ENCODE peak calls at places on chromosomes 2 and 18, in five cellular contexts. One of them, this sample, is unnamed. For H3K27me3 and H3K4me1, the result is how much of the 10 kb centered on the place peaks cover.

GRCh38 chr2:41657231-41657630 is 390.6 kb upstream of the PKDCC start:
- DNase-seq in H1: no peak
- DNase-seq in K562: no peak
- DNase-seq in transverse colon: no peak
- DNase-seq in HepG2: no peak
- DNase-seq in this sample: no peak

GRCh38 chr2:152950125-152950524 is 231.7 kb downstream of the ARL6IP6 start:
- DNase-seq in HepG2: no peak
- DNase-seq in H1: no peak
- DNase-seq in transverse colon: no peak
- DNase-seq in K562: no peak
- DNase-seq in this sample: no peak

GRCh38 chr2:10322481-10322880 is 19.8 kb downstream of the HPCAL1 start:
- DNase-seq in H1: no peak
- DNase-seq in HepG2: no peak
- DNase-seq in transverse colon: no peak
- DNase-seq in K562: no peak
- DNase-seq in this sample: peak

GRCh38 chr18:12435867-12436266 is 28.1 kb downstream of the PRELID3A start:
- DNase-seq in K562: no peak
- DNase-seq in H1: no peak
- DNase-seq in transverse colon: no peak
- DNase-seq in HepG2: no peak
- DNase-seq in this sample: no peak

GRCh38 chr2:10361220-10361588 is 58.5 kb downstream of the HPCAL1 start:
- DNase-seq in HepG2: no peak
- DNase-seq in K562: no peak
- DNase-seq in H1: no peak
- DNase-seq in transverse colon: no peak
- DNase-seq in this sample: no peak

GRCh38 chr2:128605421-128605820 is 286.8 kb upstream of the HS6ST1 start:
- DNase-seq in HepG2: no peak
- DNase-seq in H1: no peak
- DNase-seq in K562: no peak
- DNase-seq in transverse colon: no peak
- DNase-seq in this sample: peak

GRCh38 chr2:59677095-59677609 is 876.3 kb downstream of the BCL11A start:
- DNase-seq in transverse colon: no peak
- DNase-seq in HepG2: no peak
- DNase-seq in K562: no peak
- DNase-seq in H1: no peak
- DNase-seq in this sample: no peak

GRCh38 chr2:33494155-33494779 is 17.8 kb downstream of the RASGRP3 start:
- DNase-seq in H1: no peak
- DNase-seq in transverse colon: no peak
- DNase-seq in K562: no peak
- DNase-seq in HepG2: no peak
- DNase-seq in this sample: no peak

GRCh38 chr2:15687243-15687642 is 95.6 kb downstream of the DDX1 start:
- DNase-seq in K562: no peak
- DNase-seq in transverse colon: no peak
- DNase-seq in HepG2: no peak
- DNase-seq in H1: no peak
- DNase-seq in this sample: no peak

GRCh38 chr2:218882866-218883366 is 2.3 kb downstream of the WNT10A start:
- DNase-seq in K562: no peak
- DNase-seq in H1: no peak
- DNase-seq in HepG2: no peak
- DNase-seq in transverse colon: no peak
- DNase-seq in this sample: no peak
- H3K27me3 ChIP-seq in K562: half or more
- H3K27me3 ChIP-seq in H1: half or more
- H3K27me3 ChIP-seq in HepG2: under half
- H3K27me3 ChIP-seq in transverse colon: half or more
- H3K27me3 ChIP-seq in this sample: half or more

GRCh38 chr2:174611851-174612250 is 14.2 kb upstream of the WIPF1 start:
- DNase-seq in transverse colon: no peak
- DNase-seq in H1: no peak
- DNase-seq in HepG2: no peak
- DNase-seq in K562: no peak
- DNase-seq in this sample: no peak
- H3K4me1 ChIP-seq in transverse colon: under half
- H3K4me1 ChIP-seq in H1: under half
- H3K4me1 ChIP-seq in HepG2: under half
- H3K4me1 ChIP-seq in K562: under half
- H3K4me1 ChIP-seq in this sample: under half

GRCh38 chr2:64731746-64732145 is 78.0 kb upstream of the SERTAD2 start:
- DNase-seq in K562: no peak
- DNase-seq in transverse colon: no peak
- DNase-seq in HepG2: no peak
- DNase-seq in H1: no peak
- DNase-seq in this sample: no peak
- TF ChIP-seq POLR2AphosphoS5 in K562: no peak
- TF ChIP-seq POLR2AphosphoS5 in transverse colon: no peak
- TF ChIP-seq POLR2AphosphoS5 in HepG2: no peak
- TF ChIP-seq POLR2AphosphoS5 in H1: no peak
- TF ChIP-seq POLR2AphosphoS5 in this sample: no peak

GRCh38 chr2:232485333-232485756 is 2.3 kb downstream of the ECEL1 start:
- DNase-seq in H1: no peak
- DNase-seq in transverse colon: no peak
- DNase-seq in HepG2: no peak
- DNase-seq in K562: no peak
- DNase-seq in this sample: peak
- H3K27me3 ChIP-seq in H1: under half
- H3K27me3 ChIP-seq in transverse colon: half or more
- H3K27me3 ChIP-seq in HepG2: under half
- H3K27me3 ChIP-seq in K562: under half
- H3K27me3 ChIP-seq in this sample: under half

DNA sequence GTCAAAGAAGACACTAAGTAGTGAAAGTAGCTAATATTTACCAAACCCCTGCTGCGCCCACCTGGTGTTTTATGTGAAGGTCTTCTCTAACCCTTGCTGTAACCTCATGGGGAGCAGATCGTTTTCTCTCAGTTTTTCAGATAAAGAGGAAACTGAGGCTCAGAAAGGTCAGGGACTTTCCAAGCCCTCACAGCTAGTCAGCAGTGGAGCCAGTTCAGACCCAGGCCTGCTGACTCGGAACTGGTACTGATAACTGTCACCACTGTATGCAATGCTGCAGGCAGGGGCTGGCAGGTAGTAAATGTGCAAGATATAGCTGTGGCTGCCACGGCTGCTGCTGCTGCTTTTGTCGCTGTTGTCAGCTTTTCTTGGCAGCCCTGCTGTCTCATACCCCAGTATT is 69.1 kb downstream of the LRRFIP1 start:
- DNase-seq in K562: no peak
- DNase-seq in H1: no peak
- DNase-seq in HepG2: no peak
- DNase-seq in transverse colon: no peak
- DNase-seq in this sample: no peak
- H3K4me1 ChIP-seq in K562: under half
- H3K4me1 ChIP-seq in H1: under half
- H3K4me1 ChIP-seq in HepG2: half or more
- H3K4me1 ChIP-seq in transverse colon: half or more
- H3K4me1 ChIP-seq in this sample: under half

GRCh38 chr2:36074008-36074407 is 281.6 kb upstream of the CRIM1 start:
- DNase-seq in transverse colon: no peak
- DNase-seq in HepG2: no peak
- DNase-seq in K562: no peak
- DNase-seq in H1: no peak
- DNase-seq in this sample: no peak
- TF ChIP-seq POLR2AphosphoS5 in transverse colon: no peak
- TF ChIP-seq POLR2AphosphoS5 in HepG2: no peak
- TF ChIP-seq POLR2AphosphoS5 in K562: no peak
- TF ChIP-seq POLR2AphosphoS5 in H1: no peak
- TF ChIP-seq POLR2AphosphoS5 in this sample: no peak

GRCh38 chr2:130755234-130756040 is at the start of gene AMER3:
- DNase-seq in K562: no peak
- DNase-seq in HepG2: no peak
- DNase-seq in transverse colon: no peak
- DNase-seq in H1: peak
- DNase-seq in this sample: no peak

GRCh38 chr2:130754811-130755210 is 529 bp upstream of the AMER3 start:
- DNase-seq in transverse colon: no peak
- DNase-seq in HepG2: no peak
- DNase-seq in K562: no peak
- DNase-seq in H1: no peak
- DNase-seq in this sample: no peak

GRCh38 chr2:130756721-130757195 is 1.4 kb downstream of the AMER3 start:
- DNase-seq in H1: no peak
- DNase-seq in HepG2: no peak
- DNase-seq in transverse colon: no peak
- DNase-seq in K562: no peak
- DNase-seq in this sample: no peak

GRCh38 chr2:130759906-130760753 is 4.8 kb downstream of the AMER3 start:
- DNase-seq in H1: no peak
- DNase-seq in K562: no peak
- DNase-seq in HepG2: no peak
- DNase-seq in transverse colon: no peak
- DNase-seq in this sample: no peak

DNA sequence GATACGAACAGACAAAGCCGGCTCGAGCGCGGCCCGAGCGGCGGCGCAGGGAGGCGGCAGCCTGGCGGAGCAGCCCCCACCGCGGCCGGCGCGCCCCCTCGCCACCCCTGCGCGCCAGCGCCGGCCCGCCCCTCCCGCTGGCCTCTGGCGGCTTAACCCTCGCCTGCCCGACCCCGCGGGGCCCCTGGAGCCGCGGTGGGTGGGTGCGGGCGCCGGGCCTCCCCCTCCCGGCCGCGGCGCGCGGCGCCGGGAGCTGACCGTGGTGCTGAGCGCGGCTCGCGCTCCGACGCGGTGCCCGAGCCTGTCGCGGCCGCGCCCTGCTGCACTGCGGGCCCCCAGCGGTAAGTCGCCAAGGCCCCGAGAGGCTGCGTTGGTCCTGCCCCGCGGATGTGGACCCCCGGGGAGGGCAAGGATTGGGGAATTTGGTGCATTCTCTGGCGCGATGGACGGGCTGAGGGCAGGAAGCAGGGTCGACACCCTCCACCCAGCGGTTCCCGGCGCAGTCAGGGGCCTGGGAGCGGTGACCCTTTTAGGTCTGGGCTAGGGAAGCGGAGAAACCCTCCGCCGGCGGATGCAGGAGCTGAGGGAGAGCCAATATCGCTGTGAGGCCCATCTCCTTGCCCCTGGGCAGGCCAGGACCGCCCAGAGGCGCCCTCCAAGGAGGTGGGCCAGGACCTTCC is 841 bp downstream of the AMER3 start:
- DNase-seq in transverse colon: no peak
- DNase-seq in K562: peak
- DNase-seq in HepG2: no peak
- DNase-seq in H1: peak
- DNase-seq in this sample: no peak
- H3K27me3 ChIP-seq in transverse colon: under half
- H3K27me3 ChIP-seq in K562: under half
- H3K27me3 ChIP-seq in HepG2: under half
- H3K27me3 ChIP-seq in H1: under half
- H3K27me3 ChIP-seq in this sample: under half

GRCh38 chr2:134122610-134123009 is 131.3 kb upstream of the MGAT5 start:
- DNase-seq in HepG2: peak
- DNase-seq in transverse colon: no peak
- DNase-seq in H1: no peak
- DNase-seq in K562: no peak
- DNase-seq in this sample: no peak
- H3K4me1 ChIP-seq in HepG2: half or more
- H3K4me1 ChIP-seq in transverse colon: half or more
- H3K4me1 ChIP-seq in H1: under half
- H3K4me1 ChIP-seq in K562: under half
- H3K4me1 ChIP-seq in this sample: under half

DNA sequence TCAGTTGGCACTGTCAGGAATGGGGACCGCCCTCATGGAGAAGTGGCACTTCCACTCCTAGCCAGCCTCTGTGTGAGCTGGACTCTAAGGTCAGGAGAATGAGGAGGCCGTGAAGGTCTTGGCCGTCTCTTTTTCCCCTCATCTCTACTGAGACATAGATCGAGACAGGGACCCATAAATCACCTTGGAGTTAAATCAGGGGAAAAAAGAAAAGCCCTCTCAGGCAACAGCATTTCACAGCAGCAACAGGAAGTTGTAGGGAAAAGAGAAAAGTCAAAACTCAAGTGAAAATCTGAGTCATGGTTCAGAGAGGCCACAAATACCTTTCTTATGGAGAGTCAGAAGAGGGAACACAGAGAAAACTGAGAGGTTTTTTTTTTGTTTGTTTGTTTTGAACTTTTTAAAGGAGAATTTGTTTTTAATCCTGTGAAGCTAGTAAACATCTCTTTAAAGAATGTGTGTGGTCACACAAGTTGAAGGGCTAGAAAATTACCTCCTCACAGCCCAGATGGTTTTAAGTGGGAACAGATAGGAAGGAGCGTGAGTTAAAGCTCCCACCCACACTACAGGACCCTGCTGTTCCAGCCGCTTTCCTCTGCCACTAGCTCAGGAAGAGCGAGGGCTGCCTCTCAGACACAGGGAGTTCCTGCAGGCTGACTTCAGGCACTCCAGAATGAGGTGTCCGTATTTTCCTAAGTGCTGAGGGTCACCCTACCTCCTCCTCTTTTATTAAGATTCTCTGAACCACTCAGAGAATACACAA is 30.6 kb upstream of the CYP1B1 start:
- DNase-seq in K562: no peak
- DNase-seq in HepG2: no peak
- DNase-seq in H1: no peak
- DNase-seq in transverse colon: no peak
- DNase-seq in this sample: no peak
- TF ChIP-seq POLR2AphosphoS5 in K562: no peak
- TF ChIP-seq POLR2AphosphoS5 in HepG2: no peak
- TF ChIP-seq POLR2AphosphoS5 in H1: no peak
- TF ChIP-seq POLR2AphosphoS5 in transverse colon: no peak
- TF ChIP-seq POLR2AphosphoS5 in this sample: no peak

GRCh38 chr2:239054921-239055320 is 207.0 kb downstream of the TWIST2 start:
- DNase-seq in HepG2: no peak
- DNase-seq in H1: no peak
- DNase-seq in transverse colon: no peak
- DNase-seq in K562: no peak
- DNase-seq in this sample: peak
- H3K27me3 ChIP-seq in HepG2: under half
- H3K27me3 ChIP-seq in H1: under half
- H3K27me3 ChIP-seq in transverse colon: under half
- H3K27me3 ChIP-seq in K562: under half
- H3K27me3 ChIP-seq in this sample: under half

This sample was measured in sigmoid colon.